ENCODE peak calls at places on chromosomes 5 and 9, in five cellular contexts. E, L, V, J and A are unnamed samples.

GRCh38 chr5:137344723-137345322 is 154.3 kb downstream of the SPOCK1 start:
- DNase-seq in J (no peak), L (peak), V (no peak), E (peak), A (no peak)

GRCh38 chr9:131270171-131271015 is 5.9 kb downstream of the FAM78A start:
- DNase-seq in J (peak), E (no peak), V (peak), L (peak), A (no peak)

GRCh38 chr5:150625831-150626746 is 14.4 kb upstream of the SYNPO start:
- DNase-seq in E (no peak), L (peak), J (peak), V (no peak), A (no peak)

GRCh38 chr5:31033295-31033694 is 160.2 kb upstream of the CDH6 start:
- DNase-seq in L (no peak), V (no peak), J (no peak), E (no peak), A (no peak)

GRCh38 chr9:113516840-113517577 is 53.5 kb downstream of the RGS3 start:
- DNase-seq in V (no peak), L (peak), J (no peak), E (no peak), A (no peak)

GRCh38 chr5:20523099-20523498 is 535.1 kb upstream of the CDH18 start:
- DNase-seq in V (no peak), E (no peak), L (no peak), J (no peak), A (no peak)

GRCh38 chr9:98707158-98708102 is 1.3 kb downstream of the GABBR2 start:
- DNase-seq in V (peak), J (no peak), E (peak), L (peak), A (peak)

GRCh38 chr9:122777935-122778671 is 10.6 kb upstream of the OR5C1 start:
- DNase-seq in V (no peak), L (no peak), J (no peak), E (no peak), A (no peak)

GRCh38 chr5:110058175-110058574 is 368.4 kb downstream of the MAN2A1 start:
- DNase-seq in V (no peak), L (no peak), E (no peak), J (no peak), A (no peak)

DNA sequence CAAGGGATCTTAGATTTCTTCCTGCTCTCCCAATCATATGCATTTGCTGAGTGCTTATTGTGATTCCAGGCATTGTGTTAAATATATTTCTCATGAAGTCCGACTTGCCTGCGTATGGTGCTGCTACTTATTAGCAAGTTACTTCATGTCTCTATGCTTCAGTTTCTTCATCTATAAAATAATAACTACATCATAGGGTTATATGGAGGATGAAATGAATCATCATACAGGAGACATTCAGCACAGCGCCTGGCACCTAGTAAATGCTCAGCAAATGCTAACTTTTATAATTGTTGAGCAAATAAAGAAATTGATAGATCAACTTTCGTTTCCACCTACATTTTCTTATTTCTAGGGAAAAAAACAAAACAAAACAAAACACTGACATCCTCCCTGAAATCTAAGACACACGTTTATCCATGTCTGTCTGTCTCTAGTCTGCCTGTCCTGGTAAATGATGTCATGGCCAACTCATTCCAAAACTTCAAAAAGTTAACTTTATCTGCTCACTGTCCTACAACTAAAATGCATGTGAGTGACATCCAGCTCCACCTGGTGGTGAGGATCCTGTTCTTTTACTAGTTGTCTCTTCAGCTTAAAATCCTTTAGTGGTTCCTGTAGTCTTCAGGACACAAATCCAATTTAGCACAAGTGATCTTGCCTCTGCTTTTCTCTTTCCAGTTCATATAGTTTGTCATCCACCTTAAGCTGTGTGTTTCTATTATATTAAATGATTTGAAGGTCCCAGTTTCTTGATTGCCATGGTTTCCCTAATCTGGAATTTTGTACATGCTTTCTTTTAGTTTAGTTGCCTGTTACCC is 27.7 kb downstream of the PPP3R2 start:
- DNase-seq in E (peak), L (peak), V (no peak), J (no peak), A (no peak)
- TF ChIP-seq CTCF in E (peak), L (peak), V (peak), J (no peak), A (peak)

DNA sequence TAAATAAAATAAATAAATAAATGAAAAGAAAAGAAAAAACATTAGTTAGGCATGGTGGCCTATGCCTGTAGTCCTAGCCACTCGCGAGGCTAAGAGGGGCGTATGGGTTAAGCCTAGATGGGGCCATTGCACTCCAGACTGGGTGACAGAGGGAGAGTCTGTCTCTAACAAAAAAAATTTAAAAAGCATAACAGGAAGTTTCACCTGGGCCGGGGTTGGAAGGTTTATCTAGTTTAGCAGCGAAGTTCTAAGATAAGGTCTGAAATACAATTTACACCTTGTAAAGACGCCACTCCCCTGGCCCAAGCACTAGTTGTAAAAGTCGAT is 18.0 kb downstream of the ZMAT2 start:
- DNase-seq in J (no peak), V (no peak), L (no peak), E (no peak), A (no peak)
- H3K4me3 ChIP-seq in J (no peak), V (no peak), L (no peak), E (no peak), A (peak)

DNA sequence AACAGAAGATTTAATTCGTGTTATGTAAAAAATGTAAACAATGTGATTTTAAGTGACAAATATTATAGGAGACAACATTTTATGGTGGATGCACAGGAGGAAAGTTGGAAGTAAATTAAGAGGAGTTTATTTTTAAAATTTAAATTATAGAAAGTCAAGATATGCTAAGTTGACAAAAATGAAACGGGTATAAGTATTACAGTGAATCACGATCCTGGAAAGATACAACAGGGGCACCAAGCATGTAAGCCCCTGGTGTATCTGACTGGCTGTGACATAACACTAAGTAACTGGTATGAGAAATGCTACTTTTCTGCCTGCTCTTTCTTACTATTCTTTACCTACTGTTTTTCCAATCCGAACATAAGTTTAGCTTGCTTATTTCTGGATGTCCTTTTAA is 419.8 kb upstream of the CHD1 start:
- DNase-seq in E (no peak), V (no peak), L (no peak), J (no peak), A (no peak)
- TF ChIP-seq CTCF in E (no peak), V (no peak), L (no peak), J (no peak), A (no peak)

DNA sequence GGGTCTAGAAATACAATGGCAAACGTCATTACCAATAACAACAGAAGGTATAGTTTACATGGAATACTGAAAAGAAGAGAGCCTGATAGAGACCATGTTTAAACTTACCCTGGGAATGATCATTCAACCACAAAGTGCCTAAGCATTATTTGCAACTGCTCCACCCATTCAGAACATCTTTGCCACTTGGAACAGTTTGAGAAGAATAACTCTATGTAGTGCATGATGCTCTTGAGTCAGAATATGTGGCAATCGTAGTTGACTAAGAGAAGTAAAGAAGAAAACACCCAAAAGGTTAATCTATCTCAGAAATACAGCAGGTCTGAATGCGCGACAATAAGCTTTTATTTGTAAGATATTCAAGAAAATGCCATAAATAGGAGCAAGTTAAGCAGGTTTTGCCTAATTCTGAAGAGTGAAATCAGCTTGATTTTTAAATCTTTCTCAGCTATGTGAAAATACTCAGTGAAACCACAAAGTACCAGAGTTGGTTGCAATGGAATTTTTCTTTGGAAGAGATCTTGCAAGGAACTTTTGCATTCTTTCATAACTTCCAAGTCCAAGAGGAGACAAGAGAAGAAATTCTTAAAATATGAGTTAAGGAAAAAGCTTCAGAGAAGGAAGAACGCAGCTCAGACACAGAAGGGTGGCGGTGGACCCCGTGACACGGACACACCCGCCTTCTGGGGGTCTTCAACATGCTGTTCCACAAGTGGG is 64.3 kb downstream of the HABP4 start:
- DNase-seq in E (peak), L (no peak), V (no peak), J (no peak), A (no peak)
- H3K4me3 ChIP-seq in E (no peak), L (no peak), V (peak), J (no peak), A (no peak)

DNA sequence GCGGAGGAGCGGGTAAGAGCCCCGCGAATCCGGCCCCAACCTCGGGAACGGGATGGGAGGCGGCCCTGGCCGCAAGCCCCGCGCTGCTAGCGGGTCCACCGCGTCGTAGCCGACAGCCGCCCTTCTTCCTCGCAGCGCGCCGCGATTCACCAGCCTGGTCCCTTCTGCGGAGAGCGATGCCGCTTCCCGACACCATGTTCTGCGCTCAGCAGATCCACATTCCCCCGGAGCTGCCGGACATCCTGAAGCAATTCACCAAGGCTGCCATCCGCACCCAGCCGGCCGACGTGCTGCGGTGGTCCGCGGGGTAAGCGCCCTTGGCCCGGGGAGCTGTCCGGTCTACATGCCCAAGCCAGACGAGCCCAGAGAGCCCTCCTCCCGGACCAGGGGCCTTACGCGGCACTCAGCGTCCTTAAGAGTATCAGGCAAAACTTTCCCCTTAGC is 335 bp downstream of the ROPN1L start:
- DNase-seq in L (peak), V (no peak), J (no peak), E (no peak), A (no peak)
- TF ChIP-seq CTCF in L (no peak), V (no peak), J (no peak), E (no peak), A (no peak)

GRCh38 chr5:158947831-158948230 is 151.9 kb downstream of the EBF1 start:
- DNase-seq in L (no peak), E (no peak), V (no peak), J (no peak), A (no peak)
- H3K4me3 ChIP-seq in L (no peak), E (no peak), V (no peak), J (no peak), A (no peak)